ENCODE peak calls at places on chromosome 4, in six cellular contexts. J is SK-N-SH; E is A549; T is CD4-positive, alpha-beta T cell; Q is AG10803; D is choroid plexus epithelial cell. W is an unnamed sample.

GRCh38 chr4:64967286-64967685 is 558.0 kb upstream of the TECRL start:
- DNase-seq in E (no peak), Q (no peak), D (no peak), T (no peak), J (no peak), W (no peak)

GRCh38 chr4:47195706-47196105 is 164.3 kb downstream of the GABRB1 start:
- DNase-seq in T (no peak), J (no peak), E (no peak), Q (no peak), D (no peak), W (no peak)

GRCh38 chr4:52545099-52546069 is 113.7 kb downstream of the USP46 start:
- DNase-seq in J (peak), D (peak), Q (peak), E (peak), T (peak), W (peak)

GRCh38 chr4:156815717-156816319 is 155.8 kb downstream of the PDGFC start:
- DNase-seq in T (no peak), D (no peak), Q (no peak), J (no peak), E (no peak), W (no peak)

GRCh38 chr4:38150766-38151165 is 190.6 kb downstream of the PTTG2 start:
- DNase-seq in T (no peak), J (no peak), E (no peak), D (peak), Q (peak), W (no peak)

GRCh38 chr4:124902111-124902510 is 189.6 kb upstream of the ANKRD50 start:
- DNase-seq in E (no peak), D (no peak), T (no peak), J (no peak), Q (no peak), W (no peak)

GRCh38 chr4:3475041-3475712 is 12.1 kb downstream of the DOK7 start:
- DNase-seq in Q (no peak), J (no peak), E (no peak), D (no peak), T (no peak), W (no peak)

GRCh38 chr4:1501754-1502500 is 95.7 kb upstream of the NKX1-1 start:
- DNase-seq in J (no peak), Q (no peak), E (no peak), T (no peak), D (no peak), W (no peak)

GRCh38 chr4:118807659-118808058 is 28.3 kb downstream of the SEC24D start:
- DNase-seq in T (no peak), Q (no peak), J (peak), E (no peak), D (no peak), W (no peak)

GRCh38 chr4:113383111-113383785 is 333.8 kb downstream of the ANK2 start:
- DNase-seq in E (no peak), Q (peak), T (no peak), J (no peak), D (peak), W (no peak)

GRCh38 chr4:1365271-1366178 is 18.5 kb downstream of the UVSSA start:
- DNase-seq in J (no peak), E (no peak), T (no peak), D (no peak), Q (no peak), W (no peak)

GRCh38 chr4:15031197-15031596 is 28.9 kb downstream of the CPEB2 start:
- DNase-seq in Q (no peak), E (no peak), D (peak), T (no peak), J (no peak), W (no peak)

GRCh38 chr4:982291-982690 is 4.6 kb upstream of the IDUA start:
- DNase-seq in E (no peak), Q (no peak), J (no peak), T (no peak), D (no peak), W (no peak)

GRCh38 chr4:153222162-153222789 is 18.0 kb downstream of the TRIM2 start:
- DNase-seq in Q (peak), D (peak), E (no peak), J (peak), T (peak), W (no peak)

GRCh38 chr4:67928547-67928946 is 34.7 kb downstream of the TMPRSS11A start:
- DNase-seq in D (no peak), E (no peak), Q (no peak), J (no peak), T (no peak), W (no peak)

GRCh38 chr4:171288816-171289432 is 524.3 kb upstream of the GALNTL6 start:
- DNase-seq in E (no peak), D (no peak), T (no peak), J (no peak), Q (no peak), W (no peak)

GRCh38 chr4:139665690-139666529 is at the start of gene MGST2:
- DNase-seq in Q (peak), T (no peak), E (peak), J (peak), D (peak), W (peak)

GRCh38 chr4:140427919-140428471 is 547 bp upstream of the CLGN start:
- DNase-seq in J (no peak), Q (peak), E (no peak), T (no peak), D (no peak), W (no peak)

GRCh38 chr4:145177906-145178538 is 2.4 kb downstream of the OTUD4 start:
- DNase-seq in D (peak), E (no peak), T (no peak), J (no peak), Q (peak), W (no peak)

GRCh38 chr4:128135391-128135790 is 74.3 kb downstream of the LARP1B start:
- DNase-seq in Q (no peak), J (no peak), T (no peak), D (no peak), E (no peak), W (no peak)

GRCh38 chr4:134934036-134934806 is 732.6 kb upstream of the PABPC4L start:
- DNase-seq in T (no peak), E (no peak), J (no peak), D (no peak), Q (no peak), W (no peak)

DNA sequence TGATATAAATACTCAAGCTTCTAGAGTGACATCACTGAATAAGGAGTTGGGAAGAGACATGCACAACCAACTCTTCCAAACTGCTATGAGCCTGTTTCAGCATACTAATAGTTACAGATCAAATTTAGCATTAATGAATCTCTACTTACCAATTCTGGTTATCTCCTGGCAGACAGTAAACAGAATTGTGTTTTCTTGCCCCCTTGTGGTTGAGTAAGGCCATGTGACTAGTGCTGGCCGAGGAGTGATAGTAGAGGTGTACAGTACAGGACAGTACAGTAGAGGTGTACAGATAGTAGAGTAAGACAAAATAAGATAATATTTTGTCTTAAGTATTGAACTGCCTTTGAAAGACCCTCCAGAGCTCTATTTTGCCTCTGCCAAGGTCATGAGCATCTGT is 681.4 kb downstream of the GABRG1 start:
- DNase-seq in T (no peak), D (peak), J (peak), E (no peak), Q (no peak), W (no peak)
- TF ChIP-seq CTCF in T (no peak), D (peak), J (peak), E (no peak), Q (no peak), W (no peak)

DNA sequence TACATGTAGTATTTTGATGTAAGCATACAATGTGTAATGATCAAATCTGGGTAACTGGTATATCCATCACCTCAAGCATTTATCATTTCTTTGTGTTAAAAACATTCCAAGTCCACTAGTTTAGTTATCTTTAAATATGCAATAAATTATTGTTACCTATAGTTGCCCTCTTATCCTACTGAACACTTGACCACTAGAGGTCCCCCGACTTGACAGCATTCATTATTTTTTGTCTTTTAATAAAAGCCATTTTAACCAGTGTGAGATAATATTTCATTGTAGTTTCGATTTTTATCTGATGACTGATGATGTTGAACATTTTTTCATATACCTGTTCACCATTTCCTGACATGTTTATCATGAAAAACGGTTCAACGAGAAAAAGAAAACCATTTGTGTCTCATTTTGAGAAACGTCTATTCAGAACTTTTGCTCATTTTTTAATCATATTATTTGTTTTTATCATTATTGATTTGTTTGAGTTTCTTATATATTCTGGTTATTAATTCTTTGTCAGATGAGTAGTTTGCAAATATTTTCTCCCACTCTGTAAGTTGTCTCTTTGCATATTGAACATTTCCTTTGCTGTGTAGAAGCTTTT is 199.0 kb upstream of the CXXC4 start:
- DNase-seq in T (no peak), D (peak), Q (no peak), J (peak), E (no peak), W (no peak)
- TF ChIP-seq CTCF in T (no peak), D (no peak), Q (no peak), J (peak), E (peak), W (no peak)

GRCh38 chr4:182649698-182650477 is 267.3 kb downstream of the DCTD start:
- DNase-seq in E (no peak), D (no peak), J (no peak), Q (no peak), T (no peak), W (no peak)
- TF ChIP-seq CTCF in E (no peak), D (no peak), J (no peak), Q (no peak), T (no peak), W (no peak)

GRCh38 chr4:85370400-85371032 is 104.4 kb upstream of the ARHGAP24 start:
- DNase-seq in T (no peak), J (peak), E (no peak), D (peak), Q (peak), W (no peak)
- TF ChIP-seq CTCF in T (no peak), J (peak), E (peak), D (peak), Q (peak), W (no peak)